ENCODE peak calls at places on chromosomes 16 and 17, in seven cellular contexts. P is NCI-H82; F is fibroblast of lung; Z is GM04503; K is astrocyte of the spinal cord; G is WTC11; H is stimulated activated CD8-positive, alpha-beta memory T cell treated with anti-CD3 and anti-CD28 coated beads, Interleukin-15, amount 100 ng/mL, for 4 hours. E is an unnamed sample.

GRCh38 chr16:56606071-56606687 is 2.2 kb upstream of the MT2A start:
- DNase-seq in G (no peak), H (no peak), P (no peak), K (no peak), Z (no peak), F (no peak), E (peak)

GRCh38 chr17:20920813-20921199 is 122.0 kb downstream of the USP22 start:
- DNase-seq in F (peak), H (no peak), Z (no peak), K (peak), G (no peak), P (no peak), E (peak)

GRCh38 chr17:40553694-40554534 is 11.4 kb downstream of the CCR7 start:
- DNase-seq in P (no peak), H (no peak), G (peak), Z (peak), K (peak), F (peak), E (no peak)

GRCh38 chr16:85245307-85246172 is 133.3 kb upstream of the CIBAR2 start:
- DNase-seq in Z (no peak), P (peak), F (peak), K (peak), H (no peak), G (peak), E (peak)

GRCh38 chr16:2786061-2786825 is 1.1 kb downstream of the PRSS33 start:
- DNase-seq in H (no peak), K (no peak), Z (no peak), G (no peak), F (no peak), P (no peak), E (no peak)

GRCh38 chr16:57539072-57539796 is 2.9 kb upstream of the CCDC102A start:
- DNase-seq in P (no peak), F (no peak), H (no peak), K (no peak), G (no peak), Z (no peak), E (no peak)

GRCh38 chr16:71840052-71840451 is 5.7 kb upstream of the ATXN1L start:
- DNase-seq in G (no peak), H (no peak), P (no peak), K (no peak), Z (peak), F (no peak), E (no peak)

GRCh38 chr17:66755101-66755943 is 79.6 kb upstream of the CACNG5 start:
- DNase-seq in G (no peak), Z (no peak), K (no peak), P (no peak), F (no peak), H (no peak), E (peak)

GRCh38 chr17:63561819-63562218 is 11.5 kb downstream of the DCAF7 start:
- DNase-seq in F (no peak), Z (no peak), H (no peak), K (no peak), P (no peak), G (no peak), E (no peak)

GRCh38 chr17:33109331-33110072 is 117.9 kb downstream of the SPACA3 start:
- DNase-seq in G (no peak), F (no peak), K (no peak), H (no peak), Z (no peak), P (no peak), E (no peak)

GRCh38 chr16:70399326-70399725 is 39.6 kb downstream of the ST3GAL2 start:
- DNase-seq in G (no peak), H (no peak), P (peak), K (no peak), F (no peak), Z (no peak), E (no peak)

GRCh38 chr16:5062790-5063765 is 2.7 kb downstream of the C16orf89 start:
- DNase-seq in P (peak), H (no peak), G (no peak), F (no peak), Z (no peak), K (no peak), E (no peak)

GRCh38 chr16:15970202-15970601 is 20.8 kb downstream of the ABCC1 start:
- DNase-seq in F (no peak), G (peak), P (peak), H (no peak), K (no peak), Z (no peak), E (no peak)

GRCh38 chr16:23026777-23027362 is 122.4 kb downstream of the USP31 start:
- DNase-seq in F (no peak), Z (no peak), G (peak), P (no peak), K (peak), H (no peak), E (peak)

GRCh38 chr16:50335198-50335958 is 33.4 kb downstream of the BRD7 start:
- DNase-seq in G (no peak), Z (no peak), K (no peak), P (no peak), F (peak), H (no peak), E (no peak)

GRCh38 chr16:81175325-81175891 is 63.1 kb upstream of the BCO1 start:
- DNase-seq in H (no peak), Z (peak), K (peak), F (peak), G (no peak), P (no peak), E (no peak)

GRCh38 chr17:4576729-4577322 is 7.5 kb upstream of the SMTNL2 start:
- DNase-seq in H (no peak), G (peak), K (no peak), P (peak), Z (no peak), F (peak), E (no peak)

GRCh38 chr16:84055366-84055765 is 12.8 kb upstream of the SLC38A8 start:
- DNase-seq in F (no peak), P (no peak), G (no peak), H (no peak), Z (no peak), K (peak), E (no peak)

GRCh38 chr16:85541619-85542547 is 71.2 kb upstream of the GSE1 start:
- DNase-seq in G (no peak), Z (no peak), H (no peak), K (no peak), P (peak), F (no peak), E (no peak)

GRCh38 chr17:19317359-19318095 is 45.0 kb downstream of the B9D1 start:
- DNase-seq in P (peak), H (no peak), K (peak), F (peak), G (peak), Z (no peak), E (peak)

GRCh38 chr17:69500911-69501429 is 86.5 kb downstream of the MAP2K6 start:
- DNase-seq in P (no peak), H (no peak), K (no peak), G (no peak), Z (no peak), F (peak), E (no peak)

GRCh38 chr17:75289832-75290337 is 652 bp upstream of the SLC25A19 start:
- DNase-seq in F (peak), P (no peak), G (no peak), K (peak), H (peak), Z (no peak), E (peak)

GRCh38 chr16:11201498-11202259 is 54.3 kb downstream of the SOCS1 start:
- DNase-seq in P (no peak), Z (peak), K (peak), G (peak), F (peak), H (no peak), E (peak)

GRCh38 chr16:54503011-54503410 is 216.4 kb upstream of the IRX3 start:
- DNase-seq in K (no peak), F (peak), P (peak), G (no peak), Z (no peak), H (no peak), E (no peak)

GRCh38 chr17:2025622-2026309 is 632 bp upstream of the RTN4RL1 start:
- DNase-seq in F (peak), K (peak), P (peak), G (peak), H (no peak), Z (no peak), E (no peak)

GRCh38 chr16:86398622-86399021 is 111.7 kb upstream of the FOXF1 start:
- DNase-seq in Z (no peak), G (no peak), H (no peak), F (peak), K (peak), P (no peak), E (no peak)

GRCh38 chr17:83198366-83199341 is 119.2 kb downstream of the METRNL start:
- DNase-seq in K (no peak), F (no peak), H (no peak), Z (no peak), P (no peak), G (no peak), E (no peak)

GRCh38 chr16:8828541-8829165 is 31.0 kb downstream of the PMM2 start:
- DNase-seq in H (no peak), P (no peak), F (no peak), G (no peak), Z (no peak), K (no peak), E (peak)

GRCh38 chr16:11135167-11135973 is 120.6 kb downstream of the SOCS1 start:
- DNase-seq in F (peak), P (no peak), H (no peak), Z (no peak), K (no peak), G (no peak), E (no peak)

GRCh38 chr16:89200850-89201466 is 621 bp upstream of the SLC22A31 start:
- DNase-seq in H (no peak), P (no peak), G (no peak), Z (no peak), F (no peak), K (no peak), E (no peak)